ENCODE peak calls at places on chromosomes 5 and 9, in five cellular contexts. V is SK-N-SH, C is sigmoid colon, Q is stomach, L is A549. X is an unnamed sample.

GRCh38 chr5:98529321-98529720 is 244.1 kb upstream of the RGMB start:
- DNase-seq in C (no peak), V (no peak), L (no peak), Q (no peak), X (no peak)

GRCh38 chr9:98873535-98874432 is 66.3 kb downstream of the GALNT12 start:
- DNase-seq in Q (peak; percentile 51), V (no peak), L (no peak), C (no peak), X (no peak)

GRCh38 chr5:31581498-31582099 is 49.5 kb downstream of the C5orf22 start:
- DNase-seq in C (no peak), V (peak; percentile 39), L (peak; percentile 46), Q (no peak), X (no peak)

GRCh38 chr9:78668148-78668825 is 371.4 kb downstream of the PSAT1 start:
- DNase-seq in V (no peak), L (no peak), C (no peak), Q (no peak), X (no peak)

GRCh38 chr9:130234340-130235260 is 31.0 kb upstream of the HMCN2 start:
- DNase-seq in V (no peak), C (peak; percentile 61), Q (no peak), L (no peak), X (no peak)

GRCh38 chr9:26012797-26013594 is 334.8 kb upstream of the TUSC1 start:
- DNase-seq in V (no peak), L (no peak), Q (no peak), C (no peak), X (no peak)

GRCh38 chr5:110377411-110378392 is 348.8 kb downstream of the TMEM232 start:
- DNase-seq in C (no peak), Q (no peak), V (no peak), L (no peak), X (no peak)

GRCh38 chr5:135218486-135218755 is 180.6 kb downstream of the MACROH2A1 start:
- DNase-seq in V (no peak), L (no peak), Q (peak; percentile 14), C (no peak), X (no peak)

GRCh38 chr9:109574061-109574882 is 76.2 kb upstream of the PTPN3 start:
- DNase-seq in Q (no peak), V (peak; percentile 42), L (peak; percentile 58), C (no peak), X (peak; percentile 23)

GRCh38 chr5:124438390-124439380 is 307.8 kb downstream of the ZNF608 start:
- DNase-seq in V (no peak), Q (no peak), L (no peak), C (no peak), X (no peak)

GRCh38 chr5:54103871-54104270 is 206.5 kb downstream of the ARL15 start:
- DNase-seq in Q (no peak), C (no peak), V (no peak), L (no peak), X (no peak)

GRCh38 chr9:7027996-7028395 is 270.2 kb downstream of the KDM4C start:
- DNase-seq in C (no peak), Q (no peak), L (no peak), V (no peak), X (no peak)

GRCh38 chr5:78562719-78563330 is 85.7 kb downstream of the LHFPL2 start:
- DNase-seq in C (no peak), Q (no peak), L (no peak), V (no peak), X (no peak)

GRCh38 chr5:39171647-39172046 is 47.7 kb downstream of the FYB1 start:
- DNase-seq in L (no peak), Q (no peak), V (no peak), C (no peak), X (no peak)

GRCh38 chr5:11104543-11105151 is 343.6 kb upstream of the DAP start:
- DNase-seq in Q (no peak), C (no peak), V (no peak), L (no peak), X (no peak)

GRCh38 chr5:175521313-175521833 is 43.0 kb downstream of the SFXN1 start:
- DNase-seq in C (no peak), V (no peak), Q (no peak), L (no peak), X (no peak)

GRCh38 chr5:132487841-132488555 is 2.6 kb downstream of the IRF1 start:
- DNase-seq in V (no peak), L (no peak), Q (peak; percentile 25), C (peak; percentile 57), X (no peak)

GRCh38 chr5:72166070-72166979 is 59.0 kb downstream of the MAP1B start:
- DNase-seq in V (peak; percentile 78), C (peak; percentile 70), L (no peak), Q (no peak), X (peak; percentile 50)

GRCh38 chr5:33611882-33612281 is 171.1 kb downstream of the TARS1 start:
- DNase-seq in Q (no peak), V (no peak), L (no peak), C (no peak), X (no peak)

GRCh38 chr9:98120476-98120875 is 1.5 kb upstream of the TRIM14 start:
- DNase-seq in C (no peak), V (no peak), Q (no peak), L (no peak), X (no peak)

GRCh38 chr5:77312411-77312810 is 101.9 kb downstream of the PDE8B start:
- DNase-seq in Q (no peak), L (peak; percentile 7), V (no peak), C (no peak), X (no peak)

GRCh38 chr9:68750179-68750685 is 45.2 kb downstream of the PIP5K1B start:
- DNase-seq in C (no peak), Q (no peak), L (no peak), V (no peak), X (no peak)
- TF ChIP-seq EP300 in C (no peak), Q (no peak), L (no peak), V (no peak), X (no peak)

GRCh38 chr5:118139361-118139760 is 849.0 kb downstream of the DTWD2 start:
- DNase-seq in Q (no peak), V (no peak), C (no peak), L (no peak), X (no peak)

GRCh38 chr5:118146824-118147223 is 841.5 kb downstream of the DTWD2 start:
- DNase-seq in L (no peak), V (no peak), C (no peak), Q (no peak), X (no peak)

GRCh38 chr5:118144540-118144939 is 843.8 kb downstream of the DTWD2 start:
- DNase-seq in C (no peak), V (no peak), L (no peak), Q (no peak), X (no peak)
- TF ChIP-seq EP300 in C (no peak), V (no peak), L (no peak), Q (no peak), X (no peak)

GRCh38 chr5:145760660-145761059 is 74.5 kb downstream of the PRELID2 start:
- DNase-seq in Q (no peak), V (no peak), C (no peak), L (no peak), X (no peak)
- TF ChIP-seq EP300 in Q (no peak), V (no peak), C (no peak), L (no peak), X (no peak)

DNA sequence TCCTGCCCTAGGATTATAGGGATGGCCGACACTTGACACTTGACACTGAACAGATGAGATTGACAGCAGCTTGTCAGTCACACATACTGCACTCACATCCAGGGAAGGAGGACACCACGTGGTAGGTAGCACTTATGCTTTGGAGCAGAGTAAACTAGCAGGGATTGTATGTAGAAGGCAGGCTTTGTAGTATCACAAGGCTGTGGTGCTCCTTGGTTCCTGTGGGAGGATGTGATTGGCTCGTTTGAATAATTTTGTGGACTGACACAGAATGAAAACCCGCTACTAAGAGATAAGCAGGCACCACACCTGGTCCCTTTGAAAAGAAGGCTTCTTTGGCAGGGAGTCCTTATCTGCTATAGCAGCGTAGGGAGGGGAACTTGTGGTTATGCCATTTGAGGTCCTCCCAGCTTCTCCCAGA is 63.6 kb upstream of the IL12B start:
- DNase-seq in L (no peak), C (no peak), V (no peak), Q (no peak), X (no peak)
- TF ChIP-seq EP300 in L (no peak), C (no peak), V (no peak), Q (no peak), X (no peak)

GRCh38 chr5:136584474-136584873 is 219.1 kb upstream of the TRPC7 start:
- DNase-seq in C (no peak), V (no peak), Q (no peak), L (no peak), X (no peak)
- TF ChIP-seq EP300 in C (no peak), V (no peak), Q (no peak), L (no peak), X (no peak)

DNA sequence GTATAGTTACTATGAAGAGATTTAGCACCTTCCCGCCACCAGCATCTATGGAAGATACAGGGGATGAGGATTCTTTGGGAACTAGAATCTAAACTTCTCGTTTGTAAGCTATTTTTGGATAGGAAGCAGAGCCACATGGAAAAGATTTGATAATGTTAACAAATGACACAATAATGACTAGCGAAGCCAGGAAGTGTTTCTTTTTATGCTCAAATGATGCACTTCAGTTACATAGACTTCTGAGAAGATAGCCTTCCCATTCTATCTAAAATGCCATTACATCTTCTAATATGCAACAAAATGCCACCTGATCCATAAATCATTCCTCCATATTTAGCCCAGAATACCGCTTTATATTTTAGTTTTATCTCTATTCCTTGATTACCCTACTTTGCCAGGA is 17.0 kb upstream of the TNC start:
- DNase-seq in L (no peak), C (no peak), Q (no peak), V (no peak), X (no peak)
- TF ChIP-seq EP300 in L (no peak), C (peak; percentile 12), Q (no peak), V (no peak), X (no peak)

DNA sequence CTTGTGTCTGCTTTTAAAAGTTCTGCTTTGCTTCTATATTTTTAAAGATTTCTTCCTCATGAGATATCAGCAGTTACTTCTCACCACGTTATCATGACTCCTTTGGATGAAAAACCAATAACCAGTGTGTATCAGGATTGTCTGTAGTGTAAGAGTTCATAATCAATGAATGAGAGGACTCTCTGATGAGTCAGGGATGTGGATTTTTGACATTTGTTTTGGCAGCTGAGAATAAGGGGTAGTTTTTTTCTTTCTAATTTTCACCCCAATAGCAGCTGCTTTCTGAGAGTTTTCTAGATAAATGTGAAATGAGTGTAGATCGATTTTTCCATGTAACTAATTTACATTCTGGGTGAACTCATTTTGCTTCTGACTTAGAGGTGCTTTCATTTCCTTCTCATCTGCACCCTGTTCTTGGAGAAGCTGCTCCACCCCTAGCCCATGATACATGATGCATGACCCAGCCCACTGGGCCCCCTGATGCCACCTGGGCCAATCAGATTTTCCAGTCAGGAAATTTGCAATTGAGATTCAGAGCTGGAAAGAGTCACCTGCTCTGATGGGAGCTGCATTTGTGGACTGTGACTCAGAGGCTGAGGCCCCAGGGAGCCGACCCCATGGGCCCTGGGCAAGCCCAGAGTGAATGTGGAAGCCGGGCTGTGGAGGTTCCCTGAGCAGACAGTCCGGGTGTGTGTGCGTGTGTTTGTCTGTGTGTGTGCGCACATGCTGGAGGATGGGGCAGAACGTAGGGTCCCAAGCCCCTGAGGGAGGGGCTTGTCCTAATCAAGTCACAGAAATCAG is 159.3 kb downstream of the RGS3 start:
- DNase-seq in L (peak; percentile 60), Q (no peak), C (peak; percentile 62), V (no peak), X (peak; percentile 18)
- TF ChIP-seq EP300 in L (no peak), Q (no peak), C (no peak), V (peak; percentile 59), X (no peak)